ENCODE peak calls at places on chromosome 15, in eight cellular contexts. J, Z, R, M, I, B, D and H are unnamed samples.

GRCh38 chr15:66923438-66923881 is 141.9 kb upstream of the SMAD3 start:
- DNase-seq in Z (peak; percentile 58), D (peak; percentile 37), M (no peak), J (no peak), B (no peak), I (peak; percentile 48), R (no peak), H (no peak)

GRCh38 chr15:87496795-87497194 is 759.7 kb downstream of the NTRK3 start:
- DNase-seq in M (no peak), B (no peak), I (no peak), J (no peak), Z (no peak), D (no peak), R (no peak), H (no peak)

GRCh38 chr15:31302029-31302657 is 24.5 kb upstream of the KLF13 start:
- DNase-seq in B (no peak), D (no peak), I (no peak), M (no peak), J (no peak), R (peak; percentile 60), Z (no peak), H (no peak)

GRCh38 chr15:25664761-25665160 is 198.4 kb downstream of the ATP10A start:
- DNase-seq in R (no peak), M (no peak), J (no peak), D (no peak), I (no peak), Z (no peak), B (no peak), H (no peak)

GRCh38 chr15:81419304-81419943 is 45.4 kb upstream of the TMC3 start:
- DNase-seq in B (no peak), Z (no peak), D (no peak), M (no peak), R (no peak), J (no peak), I (no peak), H (no peak)

GRCh38 chr15:80694624-80695098 is 449 bp upstream of the ABHD17C start:
- DNase-seq in M (no peak), Z (peak; percentile 72), R (no peak), D (no peak), I (no peak), B (peak; percentile 57), J (peak; percentile 63), H (peak; percentile 25)

GRCh38 chr15:39031596-39031995 is 467.0 kb upstream of the RASGRP1 start:
- DNase-seq in M (no peak), Z (no peak), D (no peak), R (no peak), I (no peak), J (no peak), B (no peak), H (no peak)

GRCh38 chr15:35306361-35306981 is 221.4 kb upstream of the NANOGP8 start:
- DNase-seq in D (peak; percentile 18), M (no peak), Z (no peak), J (no peak), R (no peak), I (peak; percentile 12), B (peak; percentile 73), H (peak; percentile 10)

GRCh38 chr15:99403597-99403996 is 152.3 kb downstream of the LRRC28 start:
- DNase-seq in J (no peak), I (no peak), M (no peak), Z (no peak), B (no peak), R (no peak), D (no peak), H (no peak)

GRCh38 chr15:100099976-100100375 is 241.8 kb downstream of the ADAMTS17 start:
- DNase-seq in B (no peak), R (no peak), D (no peak), J (no peak), M (no peak), I (no peak), Z (no peak), H (no peak)

GRCh38 chr15:25345943-25346342 is 92.9 kb downstream of the UBE3A start:
- DNase-seq in D (no peak), M (peak; percentile 4), Z (no peak), J (peak; percentile 57), R (no peak), B (no peak), I (peak; percentile 7), H (peak; percentile 48)

GRCh38 chr15:54307926-54308325 is 329.7 kb downstream of the UNC13C start:
- DNase-seq in D (no peak), Z (no peak), R (no peak), I (no peak), J (no peak), M (no peak), B (no peak), H (no peak)

GRCh38 chr15:29309139-29309538 is 39.5 kb upstream of the NSMCE3 start:
- DNase-seq in J (no peak), Z (no peak), R (no peak), B (no peak), D (no peak), M (no peak), I (no peak), H (no peak)

GRCh38 chr15:56244811-56245576 is 1.3 kb upstream of the RFX7 start:
- DNase-seq in R (peak; percentile 59), M (peak; percentile 7), J (peak; percentile 33), D (no peak), B (peak; percentile 92), I (peak; percentile 71), Z (peak; percentile 43), H (peak; percentile 37)

DNA sequence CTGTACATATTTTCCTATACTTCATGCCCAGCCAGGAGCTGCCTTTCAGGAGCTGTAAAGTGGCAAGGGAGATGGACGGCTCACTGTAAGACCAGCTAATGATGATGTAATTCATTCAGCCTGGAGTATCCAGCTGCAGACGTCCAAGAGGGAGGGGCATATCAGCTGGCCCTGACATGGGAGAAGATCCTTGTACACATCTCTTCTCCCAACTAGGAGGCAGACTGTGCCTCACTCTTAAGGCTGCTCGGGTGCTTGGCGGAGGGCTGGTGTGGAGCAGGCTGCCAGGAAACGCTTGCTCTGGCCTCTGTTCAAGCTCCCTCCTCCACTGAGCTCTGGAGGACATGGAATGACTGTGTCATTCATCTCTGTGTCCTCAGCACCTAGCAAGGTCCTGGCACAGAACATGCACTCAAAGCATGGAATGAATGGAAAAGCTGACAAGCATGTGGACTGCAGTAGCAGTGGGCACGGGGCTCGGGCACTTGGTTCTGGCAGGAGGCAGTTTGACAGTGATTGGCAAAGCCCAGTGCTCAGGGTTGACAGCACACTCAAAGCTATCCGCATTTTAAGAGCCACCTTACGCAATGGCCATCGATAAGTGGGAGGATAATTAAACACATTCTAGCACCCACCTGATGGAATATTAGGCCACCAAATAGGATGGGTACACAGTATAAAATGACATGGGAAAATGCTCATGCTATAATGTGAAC is 72.4 kb downstream of the TBC1D2B start:
- DNase-seq in D (no peak), J (peak; percentile 84), B (peak; percentile 92), Z (no peak), I (peak; percentile 84), M (peak; percentile 78), R (peak; percentile 74), H (peak; percentile 96)
- H3K4me1 ChIP-seq in D (peaks cover 5% of the 10 kb centered on the region), J (peaks cover 49% of the 10 kb centered on the region), B (peaks cover 81% of the 10 kb centered on the region), Z (peaks cover 13% of the 10 kb centered on the region), I (peaks cover 96% of the 10 kb centered on the region), M (no peaks in the 10 kb centered on the region), R (peaks cover 57% of the 10 kb centered on the region), H (peaks cover 27% of the 10 kb centered on the region)

DNA sequence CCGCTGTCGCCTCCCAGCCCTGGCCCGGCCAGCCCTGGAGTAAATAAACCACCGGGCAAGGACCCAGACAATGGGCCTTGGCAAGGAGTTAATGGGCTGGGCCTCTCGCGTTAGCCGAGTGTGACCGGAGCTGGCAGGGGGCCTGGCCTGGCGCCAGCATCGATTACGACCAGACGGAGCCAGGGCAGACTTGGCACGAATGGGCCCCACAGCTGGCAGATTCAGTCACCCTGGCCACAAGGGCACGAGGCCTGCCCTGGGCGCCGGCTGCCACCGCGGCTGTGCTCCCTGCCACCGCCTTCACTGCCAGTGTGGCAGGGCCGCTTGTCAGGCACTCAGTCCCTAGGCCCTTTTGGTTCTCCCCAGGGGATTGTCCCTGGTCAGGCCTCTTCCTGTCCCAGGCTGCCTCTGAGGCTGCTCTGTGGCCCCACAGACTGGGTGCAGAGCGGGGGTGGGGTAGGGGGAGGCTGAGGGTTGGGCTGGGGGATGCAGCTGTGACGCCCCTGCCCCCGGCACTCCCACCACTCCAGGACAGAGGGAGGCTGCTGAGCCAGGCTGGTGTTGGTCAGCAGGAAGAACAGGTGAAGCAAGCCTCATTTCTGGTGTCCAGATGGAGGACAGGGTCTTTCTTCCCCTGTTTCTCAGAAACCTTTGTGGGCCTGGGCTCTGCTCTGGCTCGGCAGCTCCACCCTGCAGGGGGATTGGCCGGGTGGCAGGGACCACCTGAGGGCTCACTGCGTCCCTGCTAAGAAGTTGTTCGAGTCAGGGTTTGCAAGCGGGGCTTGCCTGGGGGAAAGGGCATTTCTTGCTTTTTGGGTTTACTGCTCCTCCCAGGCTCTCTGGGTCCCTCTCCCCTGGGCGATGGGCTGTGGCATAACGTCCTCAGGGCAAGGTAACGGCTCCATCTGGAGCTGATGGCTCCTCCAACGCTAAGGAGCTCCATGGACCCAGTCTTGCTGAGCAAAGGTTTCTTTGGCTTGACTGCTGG is 30.5 kb upstream of the SRP14 start:
- DNase-seq in M (peak; percentile 52), J (peak; percentile 93), R (peak; percentile 95), Z (peak; percentile 76), D (peak; percentile 73), I (peak; percentile 100), B (peak; percentile 99), H (peak; percentile 99)
- TF ChIP-seq POLR2A in M (peak; percentile 16), J (no peak), R (peak; percentile 57), Z (no peak), D (no peak), I (peak; percentile 71), B (no peak), H (no peak)

GRCh38 chr15:95025924-95026728 is 794.8 kb downstream of the MCTP2 start:
- DNase-seq in R (no peak), B (peak; percentile 53), M (peak; percentile 76), D (peak; percentile 13), I (peak; percentile 36), J (no peak), Z (peak; percentile 6), H (no peak)
- TF ChIP-seq CTCF in R (peak; percentile 14), B (peak; percentile 50), M (peak; percentile 38), D (peak; percentile 61), I (peak; percentile 31), J (peak; percentile 59), Z (peak; percentile 40), H (peak; percentile 24)

DNA sequence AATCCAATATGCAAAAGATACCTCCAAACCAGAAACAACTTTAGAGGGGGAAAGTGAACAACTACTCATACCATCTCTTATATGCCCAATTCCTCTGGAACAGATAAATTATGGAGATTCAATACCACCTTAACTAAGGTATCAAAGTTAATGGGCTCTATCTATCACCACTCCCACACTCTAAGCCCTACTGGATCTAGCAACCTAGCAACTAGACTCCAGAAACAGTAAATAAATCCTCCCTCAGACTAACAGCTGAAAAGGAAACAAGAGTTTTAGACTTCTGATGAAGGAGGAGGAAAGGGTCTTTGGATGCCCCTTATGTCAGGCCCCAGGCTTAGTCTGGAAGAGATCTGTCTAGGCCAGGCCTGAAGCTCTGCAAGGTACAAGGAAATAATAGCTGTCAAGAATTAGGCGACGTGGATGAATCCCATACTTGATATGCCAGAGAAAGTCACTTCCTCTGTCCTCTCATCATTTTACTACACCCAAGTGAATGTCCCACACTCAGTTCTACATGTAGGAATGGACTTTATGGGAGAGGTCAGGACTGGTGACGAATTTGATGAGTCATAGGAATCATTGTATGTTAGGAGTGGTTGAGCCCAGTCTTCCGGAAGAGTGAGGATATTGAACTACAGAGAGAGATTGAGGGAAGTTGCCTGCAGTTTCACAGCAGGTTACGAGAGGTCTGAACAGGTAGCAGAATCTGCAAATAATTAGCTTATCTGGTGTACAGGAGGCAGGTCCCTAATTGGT is 113.8 kb downstream of the AKAP13 start:
- DNase-seq in B (no peak), I (no peak), M (no peak), D (peak; percentile 93), R (no peak), Z (peak; percentile 92), J (no peak), H (no peak)
- H3K4me1 ChIP-seq in B (peaks cover 8% of the 10 kb centered on the region), I (peaks cover 20% of the 10 kb centered on the region), M (no peaks in the 10 kb centered on the region), D (peaks cover 41% of the 10 kb centered on the region), R (peaks cover 22% of the 10 kb centered on the region), Z (peaks cover 57% of the 10 kb centered on the region), J (peaks cover 93% of the 10 kb centered on the region), H (peaks cover 27% of the 10 kb centered on the region)

GRCh38 chr15:41921167-41921566 is 27.3 kb upstream of the SPTBN5 start:
- DNase-seq in I (peak; percentile 35), B (no peak), M (no peak), J (no peak), Z (no peak), R (no peak), D (no peak), H (no peak)
- TF ChIP-seq POLR2A in I (peak; percentile 21), B (no peak), M (no peak), J (no peak), Z (no peak), R (no peak), D (no peak), H (no peak)